ENCODE peak calls at places on chromosomes 13 and 19, in six cellular contexts. I is foreskin keratinocyte, A is foreskin fibroblast, E is AG09309, D is type B pancreatic cell, F is transverse colon. U is an unnamed sample.

GRCh38 chr13:50589139-50589538 is 254.4 kb downstream of the DLEU7 start:
- DNase-seq in I (peak), A (peak), E (peak), D (no peak), F (no peak), U (no peak)

GRCh38 chr19:4567584-4568071 is 8.1 kb upstream of the SEMA6B start:
- DNase-seq in I (no peak), A (no peak), E (no peak), D (no peak), F (peak), U (peak)

GRCh38 chr19:19822148-19822429 is 539 bp upstream of the ZNF506 start:
- DNase-seq in I (no peak), A (no peak), E (no peak), D (no peak), F (peak), U (no peak)

GRCh38 chr19:40592170-40592569 is 9.0 kb upstream of the LTBP4 start:
- DNase-seq in I (peak), A (peak), E (no peak), D (no peak), F (no peak), U (no peak)

GRCh38 chr13:48661112-48661511 is 7.4 kb downstream of the CYSLTR2 start:
- DNase-seq in I (no peak), A (no peak), E (no peak), D (no peak), F (no peak), U (no peak)

GRCh38 chr19:38734426-38735256 is 9.6 kb downstream of the CAPN12 start:
- DNase-seq in I (peak), A (no peak), E (no peak), D (no peak), F (peak), U (no peak)

GRCh38 chr13:114057131-114058050 is 75.0 kb downstream of the RASA3 start:
- DNase-seq in I (no peak), A (no peak), E (no peak), D (no peak), F (no peak), U (no peak)

GRCh38 chr19:5624741-5625140 is 1.9 kb downstream of the SAFB start:
- DNase-seq in I (no peak), A (no peak), E (no peak), D (no peak), F (no peak), U (no peak)

GRCh38 chr13:33388254-33388998 is 102.9 kb upstream of the STARD13 start:
- DNase-seq in I (peak), A (no peak), E (no peak), D (no peak), F (no peak), U (no peak)
- TF ChIP-seq CTCF in I (peak), A (no peak), E (no peak), D (peak), F (no peak), U (no peak)

GRCh38 chr13:82802528-82802927 is 1079.7 kb downstream of the SLITRK1 start:
- DNase-seq in I (no peak), A (no peak), E (no peak), D (no peak), F (no peak), U (no peak)

GRCh38 chr13:82797876-82798275 is 1084.4 kb downstream of the SLITRK1 start:
- DNase-seq in I (no peak), A (no peak), E (no peak), D (no peak), F (no peak), U (no peak)

GRCh38 chr13:82803341-82803740 is 1078.9 kb downstream of the SLITRK1 start:
- DNase-seq in I (no peak), A (peak), E (no peak), D (no peak), F (no peak), U (no peak)

DNA sequence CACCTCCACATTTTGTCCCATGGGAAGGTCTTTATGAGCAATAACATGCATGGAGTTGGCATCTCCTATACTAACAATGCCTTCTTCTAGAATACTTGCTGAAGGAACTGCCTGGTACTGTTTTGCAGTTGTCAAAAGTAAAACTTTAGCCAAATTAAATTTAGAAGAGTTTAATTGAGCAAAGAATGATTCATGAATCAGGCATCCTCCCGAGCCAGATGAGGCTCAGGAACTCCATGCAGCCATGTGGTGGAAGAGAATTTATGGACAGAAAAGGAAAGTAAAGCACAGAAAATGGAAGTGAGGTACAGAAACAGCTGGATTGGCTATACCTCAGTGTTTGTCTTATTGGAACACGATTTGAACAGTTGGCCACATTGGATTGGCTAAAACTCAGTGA is 1081.9 kb downstream of the SLITRK1 start:
- DNase-seq in I (no peak), A (peak), E (peak), D (no peak), F (no peak), U (no peak)
- TF ChIP-seq CTCF in I (no peak), A (no peak), E (no peak), D (no peak), F (no peak), U (no peak)

GRCh38 chr19:33402421-33403220 is 29.1 kb downstream of the CEBPG start:
- DNase-seq in I (no peak), A (no peak), E (no peak), D (no peak), F (peak), U (no peak)
- TF ChIP-seq CTCF in I (peak), A (peak), E (peak), D (no peak), F (no peak), U (no peak)

GRCh38 chr13:41848435-41849255 is 112.3 kb downstream of the VWA8 start:
- DNase-seq in I (no peak), A (no peak), E (no peak), D (no peak), F (no peak), U (no peak)
- TF ChIP-seq CTCF in I (peak), A (peak), E (peak), D (no peak), F (no peak), U (peak)

DNA sequence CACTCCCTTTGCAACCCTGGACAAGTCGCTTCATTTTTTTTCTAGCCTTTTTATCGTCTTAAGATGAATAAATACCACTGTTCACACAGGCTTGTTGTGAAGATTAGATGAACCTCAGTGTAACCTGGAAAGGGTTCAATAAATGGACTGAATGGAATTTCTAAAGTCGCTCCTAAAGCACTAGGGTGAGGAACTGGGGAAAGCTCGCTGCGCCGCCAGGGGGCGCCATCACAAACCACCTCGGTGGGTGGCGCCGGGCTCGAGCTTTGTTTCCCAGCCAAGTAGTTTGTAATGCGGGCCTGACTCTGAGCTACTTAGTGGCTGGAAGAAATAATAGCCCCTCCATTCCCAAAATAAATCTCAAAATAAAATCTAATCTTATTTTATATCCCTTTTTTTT is 2.2 kb upstream of the CEACAM6 start:
- DNase-seq in I (no peak), A (peak), E (no peak), D (no peak), F (peak), U (no peak)
- TF ChIP-seq CTCF in I (peak), A (peak), E (peak), D (peak), F (peak), U (peak)

GRCh38 chr19:55536951-55537740 is at the start of gene SBK2:
- DNase-seq in I (no peak), A (no peak), E (no peak), D (no peak), F (no peak), U (no peak)
- TF ChIP-seq CTCF in I (peak), A (no peak), E (peak), D (peak), F (no peak), U (peak)

GRCh38 chr13:63086286-63086685 is 1670.6 kb upstream of the PCDH20 start:
- DNase-seq in I (no peak), A (no peak), E (no peak), D (no peak), F (no peak), U (no peak)

GRCh38 chr13:63085851-63086250 is 1670.2 kb upstream of the PCDH20 start:
- DNase-seq in I (no peak), A (no peak), E (no peak), D (no peak), F (no peak), U (no peak)

DNA sequence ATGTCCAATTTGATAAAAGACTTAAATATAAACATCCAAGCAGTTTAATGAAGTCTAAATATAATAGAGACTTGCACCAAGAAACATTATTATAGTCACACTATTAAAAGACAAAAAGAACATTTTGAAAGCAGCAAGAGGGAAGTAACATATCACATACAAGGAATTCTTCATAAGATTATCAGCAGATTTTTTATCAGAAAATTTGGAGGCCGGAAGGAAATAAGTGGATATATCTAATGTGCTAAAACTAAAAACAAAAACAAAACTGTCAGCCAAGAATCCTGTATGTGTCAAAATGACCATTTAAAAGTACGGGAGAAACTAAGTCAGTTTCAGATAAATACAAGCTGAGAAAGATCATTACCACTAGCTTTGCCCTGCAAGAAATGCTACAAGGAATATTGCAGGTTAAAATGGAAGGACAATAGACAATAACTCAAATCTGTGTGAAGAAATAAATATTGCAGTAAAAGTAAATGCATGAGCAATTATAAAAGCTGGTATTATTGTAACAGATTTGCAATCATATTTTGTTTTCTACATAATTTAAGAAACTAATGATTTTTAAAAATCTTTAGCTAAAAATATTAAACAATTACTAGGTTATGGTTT is 1665.9 kb upstream of the PCDH20 start:
- DNase-seq in I (no peak), A (no peak), E (no peak), D (no peak), F (no peak), U (no peak)
- TF ChIP-seq CTCF in I (no peak), A (no peak), E (no peak), D (no peak), F (no peak), U (no peak)

DNA sequence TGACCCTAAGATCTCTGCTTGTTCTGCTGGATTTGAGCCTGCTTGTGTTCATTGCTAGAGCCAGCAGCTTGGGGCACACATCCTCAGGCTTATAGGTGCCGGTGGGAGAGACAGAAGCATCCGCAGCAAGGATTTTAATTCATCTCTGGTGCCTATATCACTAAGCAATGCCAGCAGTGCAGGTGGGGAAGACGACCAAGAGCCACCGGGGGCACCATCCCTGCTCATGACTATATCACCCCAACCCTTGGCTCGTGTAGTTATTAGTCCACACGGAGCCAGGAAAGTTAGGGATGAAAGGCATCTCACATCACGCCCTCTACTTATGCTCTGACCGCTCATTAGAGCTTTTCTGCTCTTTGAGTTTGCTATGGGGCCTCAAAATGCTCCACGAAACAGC is 298.2 kb downstream of the DCLK1 start:
- DNase-seq in I (no peak), A (no peak), E (no peak), D (no peak), F (no peak), U (no peak)
- TF ChIP-seq CTCF in I (no peak), A (no peak), E (no peak), D (no peak), F (no peak), U (no peak)

DNA sequence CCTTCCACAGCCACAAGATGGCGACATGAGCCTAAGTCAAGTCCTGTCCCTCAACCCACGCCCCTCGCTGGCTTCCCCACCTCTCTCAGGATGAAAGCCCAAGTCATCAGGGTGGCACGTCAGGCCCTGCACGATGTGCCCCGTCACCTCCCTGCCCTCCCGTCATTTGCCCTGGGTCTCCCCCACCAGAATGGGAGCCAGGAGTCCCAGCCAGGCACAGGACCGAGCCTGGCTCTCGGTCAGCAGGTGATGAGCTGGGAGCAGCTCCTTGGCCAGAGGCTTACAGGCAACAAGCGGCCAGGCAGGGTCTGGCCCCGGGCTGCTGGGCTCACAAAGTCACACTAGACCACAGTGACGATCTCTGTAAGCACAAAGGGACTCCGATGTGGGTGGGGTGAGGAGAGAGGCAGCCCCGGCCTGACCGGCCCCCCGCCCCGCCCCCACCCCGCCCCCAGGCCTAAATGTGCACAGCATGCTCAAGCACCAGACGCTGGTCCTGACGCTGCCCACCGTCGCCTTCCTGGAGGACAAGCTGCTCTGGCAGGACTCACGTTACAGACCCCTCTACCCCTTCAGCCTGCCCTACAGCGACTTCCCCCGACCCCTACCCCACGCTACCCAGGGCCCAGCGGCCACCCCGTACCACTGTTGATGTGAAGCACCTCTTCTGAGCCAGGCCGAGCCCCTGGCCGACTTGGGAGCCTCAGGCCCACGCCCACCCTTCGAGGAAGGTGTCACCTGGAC is 7.3 kb downstream of the MRPL4 start:
- DNase-seq in I (peak), A (peak), E (peak), D (peak), F (peak), U (peak)
- TF ChIP-seq CTCF in I (peak), A (peak), E (peak), D (peak), F (peak), U (peak)

GRCh38 chr19:46513461-46514236 is 18.0 kb upstream of the PNMA8B start:
- DNase-seq in I (no peak), A (peak), E (peak), D (peak), F (peak), U (peak)

GRCh38 chr19:46517471-46517870 is 21.8 kb upstream of the PNMA8B start:
- DNase-seq in I (no peak), A (no peak), E (no peak), D (no peak), F (no peak), U (no peak)

GRCh38 chr19:46515879-46516350 is 20.2 kb upstream of the PNMA8B start:
- DNase-seq in I (peak), A (peak), E (no peak), D (no peak), F (no peak), U (no peak)

GRCh38 chr19:46515290-46515609 is 19.6 kb upstream of the PNMA8B start:
- DNase-seq in I (no peak), A (no peak), E (no peak), D (no peak), F (no peak), U (no peak)

GRCh38 chr19:46514589-46515289 is 19.1 kb upstream of the PNMA8B start:
- DNase-seq in I (no peak), A (no peak), E (no peak), D (no peak), F (no peak), U (no peak)
- TF ChIP-seq CTCF in I (no peak), A (no peak), E (no peak), D (no peak), F (no peak), U (no peak)

U was measured in osteocyte.